ENCODE peak calls at places on chromosome 21, in nine cellular contexts. One of them, this sample, is unnamed.

GRCh38 chr21:46215436-46216131 is 13.0 kb downstream of the LSS start:
- DNase-seq in activated CD4-positive, alpha-beta T cell treated with anti-CD3 and anti-CD28 coated beads, Interleukin-2, amount 50 U/mL, for 24 hours: no peak
- DNase-seq in AG04450: no peak
- DNase-seq in NCI-H526: no peak
- DNase-seq in left cardiac atrium: peak
- DNase-seq in H4: no peak
- DNase-seq in GM20000: no peak
- DNase-seq in stimulated activated naive CD8-positive, alpha-beta T cell treated with anti-CD3 and anti-CD28 coated beads, Interleukin-15, amount 100 ng/mL, for 72 hours: no peak
- DNase-seq in tibial artery: peak
- DNase-seq in this sample: no peak

GRCh38 chr21:36330904-36331303 is 10.9 kb downstream of the MORC3 start:
- DNase-seq in activated CD4-positive, alpha-beta T cell treated with anti-CD3 and anti-CD28 coated beads, Interleukin-2, amount 50 U/mL, for 24 hours: no peak
- DNase-seq in AG04450: no peak
- DNase-seq in NCI-H526: peak
- DNase-seq in left cardiac atrium: peak
- DNase-seq in H4: peak
- DNase-seq in GM20000: peak
- DNase-seq in stimulated activated naive CD8-positive, alpha-beta T cell treated with anti-CD3 and anti-CD28 coated beads, Interleukin-15, amount 100 ng/mL, for 72 hours: peak
- DNase-seq in tibial artery: no peak
- DNase-seq in this sample: peak

GRCh38 chr21:41834926-41835663 is 44.0 kb downstream of the PRDM15 start:
- DNase-seq in activated CD4-positive, alpha-beta T cell treated with anti-CD3 and anti-CD28 coated beads, Interleukin-2, amount 50 U/mL, for 24 hours: no peak
- DNase-seq in AG04450: no peak
- DNase-seq in NCI-H526: no peak
- DNase-seq in left cardiac atrium: no peak
- DNase-seq in H4: no peak
- DNase-seq in GM20000: no peak
- DNase-seq in stimulated activated naive CD8-positive, alpha-beta T cell treated with anti-CD3 and anti-CD28 coated beads, Interleukin-15, amount 100 ng/mL, for 72 hours: no peak
- DNase-seq in tibial artery: no peak
- DNase-seq in this sample: no peak

GRCh38 chr21:42406846-42407245 is 3.1 kb downstream of the UBASH3A start:
- DNase-seq in activated CD4-positive, alpha-beta T cell treated with anti-CD3 and anti-CD28 coated beads, Interleukin-2, amount 50 U/mL, for 24 hours: no peak
- DNase-seq in AG04450: no peak
- DNase-seq in NCI-H526: no peak
- DNase-seq in left cardiac atrium: no peak
- DNase-seq in H4: no peak
- DNase-seq in GM20000: no peak
- DNase-seq in stimulated activated naive CD8-positive, alpha-beta T cell treated with anti-CD3 and anti-CD28 coated beads, Interleukin-15, amount 100 ng/mL, for 72 hours: no peak
- DNase-seq in tibial artery: no peak
- DNase-seq in this sample: no peak

GRCh38 chr21:16942703-16943102 is 570.1 kb upstream of the CXADR start:
- DNase-seq in activated CD4-positive, alpha-beta T cell treated with anti-CD3 and anti-CD28 coated beads, Interleukin-2, amount 50 U/mL, for 24 hours: no peak
- DNase-seq in AG04450: no peak
- DNase-seq in NCI-H526: no peak
- DNase-seq in left cardiac atrium: no peak
- DNase-seq in H4: peak
- DNase-seq in GM20000: no peak
- DNase-seq in stimulated activated naive CD8-positive, alpha-beta T cell treated with anti-CD3 and anti-CD28 coated beads, Interleukin-15, amount 100 ng/mL, for 72 hours: no peak
- DNase-seq in tibial artery: no peak
- DNase-seq in this sample: no peak

GRCh38 chr21:15124731-15125130 is 59.9 kb upstream of the NRIP1 start:
- DNase-seq in activated CD4-positive, alpha-beta T cell treated with anti-CD3 and anti-CD28 coated beads, Interleukin-2, amount 50 U/mL, for 24 hours: no peak
- DNase-seq in AG04450: no peak
- DNase-seq in NCI-H526: no peak
- DNase-seq in left cardiac atrium: no peak
- DNase-seq in H4: no peak
- DNase-seq in GM20000: no peak
- DNase-seq in stimulated activated naive CD8-positive, alpha-beta T cell treated with anti-CD3 and anti-CD28 coated beads, Interleukin-15, amount 100 ng/mL, for 72 hours: no peak
- DNase-seq in tibial artery: no peak
- DNase-seq in this sample: no peak

GRCh38 chr21:33799378-33800090 is 116.1 kb downstream of the ATP5PO start:
- DNase-seq in activated CD4-positive, alpha-beta T cell treated with anti-CD3 and anti-CD28 coated beads, Interleukin-2, amount 50 U/mL, for 24 hours: no peak
- DNase-seq in AG04450: no peak
- DNase-seq in NCI-H526: no peak
- DNase-seq in left cardiac atrium: peak
- DNase-seq in H4: no peak
- DNase-seq in GM20000: no peak
- DNase-seq in stimulated activated naive CD8-positive, alpha-beta T cell treated with anti-CD3 and anti-CD28 coated beads, Interleukin-15, amount 100 ng/mL, for 72 hours: no peak
- DNase-seq in tibial artery: no peak
- DNase-seq in this sample: no peak

GRCh38 chr21:41966872-41967621 is 13.2 kb upstream of the C2CD2 start:
- DNase-seq in activated CD4-positive, alpha-beta T cell treated with anti-CD3 and anti-CD28 coated beads, Interleukin-2, amount 50 U/mL, for 24 hours: no peak
- DNase-seq in AG04450: no peak
- DNase-seq in NCI-H526: no peak
- DNase-seq in left cardiac atrium: no peak
- DNase-seq in H4: no peak
- DNase-seq in GM20000: no peak
- DNase-seq in stimulated activated naive CD8-positive, alpha-beta T cell treated with anti-CD3 and anti-CD28 coated beads, Interleukin-15, amount 100 ng/mL, for 72 hours: no peak
- DNase-seq in tibial artery: no peak
- DNase-seq in this sample: no peak

GRCh38 chr21:38544681-38545080 is 46.4 kb upstream of the ERG start:
- DNase-seq in activated CD4-positive, alpha-beta T cell treated with anti-CD3 and anti-CD28 coated beads, Interleukin-2, amount 50 U/mL, for 24 hours: no peak
- DNase-seq in AG04450: no peak
- DNase-seq in NCI-H526: no peak
- DNase-seq in left cardiac atrium: no peak
- DNase-seq in H4: peak
- DNase-seq in GM20000: no peak
- DNase-seq in stimulated activated naive CD8-positive, alpha-beta T cell treated with anti-CD3 and anti-CD28 coated beads, Interleukin-15, amount 100 ng/mL, for 72 hours: no peak
- DNase-seq in tibial artery: no peak
- DNase-seq in this sample: no peak

GRCh38 chr21:39430954-39431353 is 14.6 kb downstream of the LCA5L start:
- DNase-seq in activated CD4-positive, alpha-beta T cell treated with anti-CD3 and anti-CD28 coated beads, Interleukin-2, amount 50 U/mL, for 24 hours: no peak
- DNase-seq in AG04450: no peak
- DNase-seq in NCI-H526: no peak
- DNase-seq in left cardiac atrium: no peak
- DNase-seq in H4: no peak
- DNase-seq in GM20000: no peak
- DNase-seq in stimulated activated naive CD8-positive, alpha-beta T cell treated with anti-CD3 and anti-CD28 coated beads, Interleukin-15, amount 100 ng/mL, for 72 hours: no peak
- DNase-seq in tibial artery: no peak
- DNase-seq in this sample: no peak

GRCh38 chr21:39660596-39660995 is 47.9 kb downstream of the B3GALT5 start:
- DNase-seq in activated CD4-positive, alpha-beta T cell treated with anti-CD3 and anti-CD28 coated beads, Interleukin-2, amount 50 U/mL, for 24 hours: no peak
- DNase-seq in AG04450: peak
- DNase-seq in NCI-H526: no peak
- DNase-seq in left cardiac atrium: peak
- DNase-seq in H4: peak
- DNase-seq in GM20000: no peak
- DNase-seq in stimulated activated naive CD8-positive, alpha-beta T cell treated with anti-CD3 and anti-CD28 coated beads, Interleukin-15, amount 100 ng/mL, for 72 hours: no peak
- DNase-seq in tibial artery: no peak
- DNase-seq in this sample: no peak

GRCh38 chr21:41446571-41446970 is 20.5 kb downstream of the MX1 start:
- DNase-seq in activated CD4-positive, alpha-beta T cell treated with anti-CD3 and anti-CD28 coated beads, Interleukin-2, amount 50 U/mL, for 24 hours: no peak
- DNase-seq in AG04450: no peak
- DNase-seq in NCI-H526: no peak
- DNase-seq in left cardiac atrium: no peak
- DNase-seq in H4: no peak
- DNase-seq in GM20000: no peak
- DNase-seq in stimulated activated naive CD8-positive, alpha-beta T cell treated with anti-CD3 and anti-CD28 coated beads, Interleukin-15, amount 100 ng/mL, for 72 hours: no peak
- DNase-seq in tibial artery: no peak
- DNase-seq in this sample: no peak

GRCh38 chr21:43770066-43770655 is 5.9 kb downstream of the CSTB start:
- DNase-seq in activated CD4-positive, alpha-beta T cell treated with anti-CD3 and anti-CD28 coated beads, Interleukin-2, amount 50 U/mL, for 24 hours: no peak
- DNase-seq in AG04450: no peak
- DNase-seq in NCI-H526: no peak
- DNase-seq in left cardiac atrium: no peak
- DNase-seq in H4: no peak
- DNase-seq in GM20000: no peak
- DNase-seq in stimulated activated naive CD8-positive, alpha-beta T cell treated with anti-CD3 and anti-CD28 coated beads, Interleukin-15, amount 100 ng/mL, for 72 hours: no peak
- DNase-seq in tibial artery: no peak
- DNase-seq in this sample: no peak

GRCh38 chr21:40208206-40208950 is 341.1 kb downstream of the PCP4 start:
- DNase-seq in activated CD4-positive, alpha-beta T cell treated with anti-CD3 and anti-CD28 coated beads, Interleukin-2, amount 50 U/mL, for 24 hours: no peak
- DNase-seq in AG04450: no peak
- DNase-seq in NCI-H526: no peak
- DNase-seq in left cardiac atrium: no peak
- DNase-seq in H4: no peak
- DNase-seq in GM20000: no peak
- DNase-seq in stimulated activated naive CD8-positive, alpha-beta T cell treated with anti-CD3 and anti-CD28 coated beads, Interleukin-15, amount 100 ng/mL, for 72 hours: no peak
- DNase-seq in tibial artery: no peak
- DNase-seq in this sample: no peak

GRCh38 chr21:26843912-26844257 is 1.3 kb downstream of the ADAMTS1 start:
- DNase-seq in activated CD4-positive, alpha-beta T cell treated with anti-CD3 and anti-CD28 coated beads, Interleukin-2, amount 50 U/mL, for 24 hours: no peak
- DNase-seq in AG04450: no peak
- DNase-seq in NCI-H526: no peak
- DNase-seq in left cardiac atrium: no peak
- DNase-seq in H4: peak
- DNase-seq in GM20000: no peak
- DNase-seq in stimulated activated naive CD8-positive, alpha-beta T cell treated with anti-CD3 and anti-CD28 coated beads, Interleukin-15, amount 100 ng/mL, for 72 hours: peak
- DNase-seq in tibial artery: no peak
- DNase-seq in this sample: no peak

GRCh38 chr21:27734146-27734545 is 767.3 kb upstream of the ADAMTS5 start:
- DNase-seq in activated CD4-positive, alpha-beta T cell treated with anti-CD3 and anti-CD28 coated beads, Interleukin-2, amount 50 U/mL, for 24 hours: no peak
- DNase-seq in AG04450: peak
- DNase-seq in NCI-H526: no peak
- DNase-seq in left cardiac atrium: no peak
- DNase-seq in H4: peak
- DNase-seq in GM20000: no peak
- DNase-seq in stimulated activated naive CD8-positive, alpha-beta T cell treated with anti-CD3 and anti-CD28 coated beads, Interleukin-15, amount 100 ng/mL, for 72 hours: no peak
- DNase-seq in tibial artery: no peak
- DNase-seq in this sample: no peak

GRCh38 chr21:45559216-45560105 is 17.2 kb upstream of the SLC19A1 start:
- DNase-seq in activated CD4-positive, alpha-beta T cell treated with anti-CD3 and anti-CD28 coated beads, Interleukin-2, amount 50 U/mL, for 24 hours: no peak
- DNase-seq in AG04450: no peak
- DNase-seq in NCI-H526: no peak
- DNase-seq in left cardiac atrium: no peak
- DNase-seq in H4: no peak
- DNase-seq in GM20000: no peak
- DNase-seq in stimulated activated naive CD8-positive, alpha-beta T cell treated with anti-CD3 and anti-CD28 coated beads, Interleukin-15, amount 100 ng/mL, for 72 hours: no peak
- DNase-seq in tibial artery: peak
- DNase-seq in this sample: no peak

GRCh38 chr21:35476616-35477395 is 427.7 kb upstream of the RUNX1 start:
- DNase-seq in activated CD4-positive, alpha-beta T cell treated with anti-CD3 and anti-CD28 coated beads, Interleukin-2, amount 50 U/mL, for 24 hours: no peak
- DNase-seq in AG04450: peak
- DNase-seq in NCI-H526: no peak
- DNase-seq in left cardiac atrium: no peak
- DNase-seq in H4: peak
- DNase-seq in GM20000: no peak
- DNase-seq in stimulated activated naive CD8-positive, alpha-beta T cell treated with anti-CD3 and anti-CD28 coated beads, Interleukin-15, amount 100 ng/mL, for 72 hours: no peak
- DNase-seq in tibial artery: no peak
- DNase-seq in this sample: no peak

GRCh38 chr21:35920428-35920827 is 139.9 kb downstream of the SETD4 start:
- DNase-seq in activated CD4-positive, alpha-beta T cell treated with anti-CD3 and anti-CD28 coated beads, Interleukin-2, amount 50 U/mL, for 24 hours: no peak
- DNase-seq in AG04450: no peak
- DNase-seq in NCI-H526: no peak
- DNase-seq in left cardiac atrium: no peak
- DNase-seq in H4: no peak
- DNase-seq in GM20000: no peak
- DNase-seq in stimulated activated naive CD8-positive, alpha-beta T cell treated with anti-CD3 and anti-CD28 coated beads, Interleukin-15, amount 100 ng/mL, for 72 hours: no peak
- DNase-seq in tibial artery: no peak
- DNase-seq in this sample: no peak

GRCh38 chr21:23384679-23385078 is 2222.6 kb downstream of the MRPL39 start:
- DNase-seq in activated CD4-positive, alpha-beta T cell treated with anti-CD3 and anti-CD28 coated beads, Interleukin-2, amount 50 U/mL, for 24 hours: no peak
- DNase-seq in AG04450: no peak
- DNase-seq in NCI-H526: no peak
- DNase-seq in left cardiac atrium: no peak
- DNase-seq in H4: no peak
- DNase-seq in GM20000: no peak
- DNase-seq in stimulated activated naive CD8-positive, alpha-beta T cell treated with anti-CD3 and anti-CD28 coated beads, Interleukin-15, amount 100 ng/mL, for 72 hours: no peak
- DNase-seq in tibial artery: no peak
- DNase-seq in this sample: no peak

GRCh38 chr21:25080161-25080560 is 527.1 kb downstream of the MRPL39 start:
- DNase-seq in activated CD4-positive, alpha-beta T cell treated with anti-CD3 and anti-CD28 coated beads, Interleukin-2, amount 50 U/mL, for 24 hours: no peak
- DNase-seq in AG04450: no peak
- DNase-seq in NCI-H526: no peak
- DNase-seq in left cardiac atrium: no peak
- DNase-seq in H4: no peak
- DNase-seq in GM20000: no peak
- DNase-seq in stimulated activated naive CD8-positive, alpha-beta T cell treated with anti-CD3 and anti-CD28 coated beads, Interleukin-15, amount 100 ng/mL, for 72 hours: no peak
- DNase-seq in tibial artery: no peak
- DNase-seq in this sample: no peak

GRCh38 chr21:34526618-34527290 is 14.7 kb upstream of the KCNE1 start:
- DNase-seq in activated CD4-positive, alpha-beta T cell treated with anti-CD3 and anti-CD28 coated beads, Interleukin-2, amount 50 U/mL, for 24 hours: peak
- DNase-seq in AG04450: peak
- DNase-seq in NCI-H526: no peak
- DNase-seq in left cardiac atrium: peak
- DNase-seq in H4: peak
- DNase-seq in GM20000: peak
- DNase-seq in stimulated activated naive CD8-positive, alpha-beta T cell treated with anti-CD3 and anti-CD28 coated beads, Interleukin-15, amount 100 ng/mL, for 72 hours: no peak
- DNase-seq in tibial artery: peak
- DNase-seq in this sample: peak

GRCh38 chr21:42263591-42264131 is 44.7 kb downstream of the ABCG1 start:
- DNase-seq in activated CD4-positive, alpha-beta T cell treated with anti-CD3 and anti-CD28 coated beads, Interleukin-2, amount 50 U/mL, for 24 hours: no peak
- DNase-seq in AG04450: no peak
- DNase-seq in NCI-H526: peak
- DNase-seq in left cardiac atrium: peak
- DNase-seq in H4: no peak
- DNase-seq in GM20000: no peak
- DNase-seq in stimulated activated naive CD8-positive, alpha-beta T cell treated with anti-CD3 and anti-CD28 coated beads, Interleukin-15, amount 100 ng/mL, for 72 hours: no peak
- DNase-seq in tibial artery: peak
- DNase-seq in this sample: no peak